ENCODE peak calls at places on chromosome 17, in ten cellular contexts. F is activated CD8-positive, alpha-beta T cell treated with anti-CD3 and anti-CD28 coated beads, Interleukin-2, amount 10 ng/mL, durations not matched to agents 7 days and 5 days; O is uterus; C is B cell; U is occipital lobe; Y is stromal cell of bone marrow; B is heart right ventricle; A is T-helper 1 cell; G is GM12891; P is mesothelial cell of epicardium. L is an unnamed sample.

GRCh38 chr17:80968602-80969029 is 23.0 kb upstream of the CHMP6 start:
- DNase-seq in C (no peak), Y (no peak), P (no peak), G (no peak), B (no peak), F (no peak), A (no peak), O (peak), U (peak), L (no peak)

GRCh38 chr17:50166518-50167181 is 845 bp downstream of the SGCA start:
- DNase-seq in A (no peak), B (no peak), C (no peak), F (no peak), Y (no peak), U (no peak), G (no peak), O (no peak), P (no peak), L (no peak)

GRCh38 chr17:75060434-75061054 is 13.5 kb downstream of the KCTD2 start:
- DNase-seq in O (no peak), F (no peak), Y (no peak), B (no peak), C (no peak), G (no peak), A (no peak), P (no peak), U (no peak), L (no peak)

GRCh38 chr17:17876959-17877547 is 40.3 kb upstream of the SREBF1 start:
- DNase-seq in O (peak), Y (no peak), A (no peak), P (no peak), G (no peak), B (peak), F (no peak), C (no peak), U (peak), L (peak)

GRCh38 chr17:62995377-62995885 is 29.4 kb downstream of the TANC2 start:
- DNase-seq in O (no peak), G (no peak), Y (no peak), B (peak), C (peak), A (peak), P (no peak), U (no peak), F (peak), L (no peak)

GRCh38 chr17:42303694-42304093 is 15.4 kb downstream of the STAT5A start:
- DNase-seq in B (no peak), F (no peak), O (no peak), C (no peak), G (no peak), Y (no peak), U (no peak), A (no peak), P (no peak), L (no peak)

GRCh38 chr17:49510059-49510719 is 15.1 kb downstream of the NGFR start:
- DNase-seq in A (no peak), O (no peak), F (no peak), C (no peak), G (no peak), B (no peak), Y (no peak), U (no peak), P (no peak), L (no peak)

GRCh38 chr17:73420897-73421296 is 109.1 kb upstream of the CDC42EP4 start:
- DNase-seq in C (no peak), G (no peak), Y (no peak), P (no peak), A (no peak), F (no peak), B (no peak), U (no peak), O (no peak), L (no peak)

L was measured in prostate gland.